ENCODE peak calls at places on chromosomes 11 and 22, in six cellular contexts. T is HuH-7; I is prostate gland; P is stimulated activated naive B cell treated with anti-CD40 and anti-IgM and Interleukin-4, amounts not matched to agents 10 μg/mL and 1 μg/mL and 100 μg/mL, for 72 hours; D is GM20000; E is stimulated activated CD4-positive, alpha-beta T cell treated with anti-CD3 and anti-CD28 coated beads, Interleukin-15, amount 100 ng/mL, for 48 hours. W is an unnamed sample.

GRCh38 chr11:24344222-24344621 is 152.6 kb upstream of the LUZP2 start:
- DNase-seq in T (no peak), D (no peak), P (no peak), I (no peak), E (no peak), W (no peak)

GRCh38 chr22:25950101-25950500 is 208.1 kb downstream of the MYO18B start:
- DNase-seq in D (peak; percentile 77), E (no peak), P (peak; percentile 40), T (no peak), I (no peak), W (no peak)

GRCh38 chr11:95231881-95232605 is 1.0 kb upstream of the SESN3 start:
- DNase-seq in E (peak; percentile 57), D (peak; percentile 45), I (peak; percentile 46), T (peak; percentile 43), P (peak; percentile 84), W (peak; percentile 77)

GRCh38 chr11:113778111-113778910 is 1.3 kb upstream of the CLDN25 start:
- DNase-seq in I (peak; percentile 67), P (no peak), E (no peak), D (no peak), T (no peak), W (peak; percentile 63)

GRCh38 chr22:37310075-37310606 is 27.8 kb downstream of the CYTH4 start:
- DNase-seq in I (no peak), P (no peak), E (no peak), D (no peak), T (no peak), W (no peak)

GRCh38 chr11:118633979-118634378 is 26.6 kb downstream of the PHLDB1 start:
- DNase-seq in E (no peak), P (no peak), D (no peak), T (no peak), I (no peak), W (no peak)

GRCh38 chr22:49972163-49973017 is 11.8 kb downstream of the PIM3 start:
- DNase-seq in I (peak; percentile 13), D (no peak), T (no peak), P (peak; percentile 26), E (no peak), W (no peak)

GRCh38 chr22:47651216-47651987 is 889.0 kb downstream of the TBC1D22A start:
- DNase-seq in E (no peak), T (no peak), D (no peak), I (no peak), P (no peak), W (no peak)

GRCh38 chr11:19253149-19253540 is 12.4 kb upstream of the E2F8 start:
- DNase-seq in T (no peak), I (no peak), E (no peak), D (no peak), P (no peak), W (peak; percentile 59)

GRCh38 chr11:35160902-35161585 is 22.1 kb downstream of the CD44 start:
- DNase-seq in E (no peak), P (no peak), I (no peak), T (no peak), D (no peak), W (no peak)

GRCh38 chr11:133134561-133135173 is 397.6 kb downstream of the OPCML start:
- DNase-seq in E (peak; percentile 5), P (peak; percentile 3), I (peak; percentile 53), T (peak; percentile 53), D (peak; percentile 71), W (peak; percentile 63)

GRCh38 chr11:122140535-122140934 is 24.5 kb upstream of the BLID start:
- DNase-seq in E (no peak), T (no peak), D (no peak), I (no peak), P (no peak), W (no peak)

GRCh38 chr22:29108137-29108536 is 35.3 kb downstream of the KREMEN1 start:
- DNase-seq in E (no peak), I (no peak), P (no peak), D (no peak), T (no peak), W (no peak)

GRCh38 chr22:26416670-26417270 is 12.3 kb upstream of the ASPHD2 start:
- DNase-seq in T (no peak), P (no peak), D (no peak), I (peak; percentile 69), E (no peak), W (no peak)

GRCh38 chr11:120945042-120945441 is 78.9 kb upstream of the TBCEL start:
- DNase-seq in E (no peak), T (no peak), D (no peak), P (no peak), I (no peak), W (no peak)

GRCh38 chr11:77019976-77020591 is 14.1 kb upstream of the B3GNT6 start:
- DNase-seq in T (no peak), I (no peak), D (no peak), E (no peak), P (no peak), W (no peak)

GRCh38 chr22:35457729-35458546 is 58.0 kb downstream of the MCM5 start:
- DNase-seq in E (no peak), D (no peak), T (no peak), P (no peak), I (no peak), W (peak; percentile 53)

GRCh38 chr11:91585035-91585801 is 639.4 kb upstream of the FAT3 start:
- DNase-seq in E (no peak), D (no peak), T (no peak), I (no peak), P (no peak), W (no peak)

GRCh38 chr11:95231126-95231880 is at the start of gene SESN3:
- DNase-seq in D (peak; percentile 96), P (peak; percentile 99), E (peak; percentile 96), T (peak; percentile 86), I (peak; percentile 99), W (peak; percentile 100)

GRCh38 chr11:113841691-113842090 is 33.7 kb downstream of the USP28 start:
- DNase-seq in T (no peak), D (no peak), P (no peak), E (no peak), I (no peak), W (no peak)

GRCh38 chr22:50175921-50176849 is 5.7 kb downstream of the PANX2 start:
- DNase-seq in E (no peak), I (no peak), D (no peak), P (no peak), T (no peak), W (no peak)

GRCh38 chr22:41264408-41264941 is 21.5 kb downstream of the RANGAP1 start:
- DNase-seq in P (no peak), D (no peak), T (no peak), E (no peak), I (no peak), W (no peak)

GRCh38 chr11:69525516-69526452 is 44.3 kb downstream of the LINC01488 start:
- DNase-seq in D (no peak), T (no peak), E (no peak), I (no peak), P (no peak), W (no peak)

W was measured in DMS153.